ENCODE peak calls at places on chromosome 4, in ten cellular contexts. C is amniotic stem cell; V is activated naive CD4-positive, alpha-beta T cell; U is left ventricle myocardium superior; L is activated effector memory CD4-positive, alpha-beta T cell treated with Interleukin-2 at 50 U/mL for 16 hours; Q is MCF 10A; B is RWPE1; S is transverse colon; R is Caki2; Y is stimulated activated CD8-positive, alpha-beta memory T cell treated with anti-CD3 and anti-CD28 coated beads, Interleukin-12 subunit alpha, Interleukin-12 subunit beta, amount 100 ng/mL, for 4 hours. A is an unnamed sample.

GRCh38 chr4:147339116-147339515 is 141.8 kb upstream of the EDNRA start:
- DNase-seq in C (no peak), V (no peak), U (no peak), L (no peak), Q (no peak), B (no peak), S (peak; percentile 23), R (no peak), Y (no peak), A (no peak)

GRCh38 chr4:179095585-179096228 is 1653.5 kb upstream of the AGA start:
- DNase-seq in C (peak; percentile 3), V (no peak), U (no peak), L (no peak), Q (peak; percentile 70), B (no peak), S (no peak), R (peak; percentile 7), Y (no peak), A (no peak)

GRCh38 chr4:138734746-138735145 is 280.8 kb upstream of the NOCT start:
- DNase-seq in C (no peak), V (no peak), U (no peak), L (no peak), Q (peak; percentile 61), B (no peak), S (no peak), R (no peak), Y (no peak), A (no peak)

GRCh38 chr4:67746797-67747495 is 7.2 kb downstream of the GNRHR start:
- DNase-seq in C (peak; percentile 17), V (no peak), U (no peak), L (no peak), Q (peak; percentile 39), B (no peak), S (no peak), R (peak; percentile 25), Y (no peak), A (no peak)

GRCh38 chr4:76457885-76458284 is 22.9 kb downstream of the SHROOM3 start:
- DNase-seq in C (no peak), V (no peak), U (no peak), L (no peak), Q (peak; percentile 78), B (peak; percentile 34), S (no peak), R (no peak), Y (no peak), A (no peak)

GRCh38 chr4:8728536-8729407 is 136.2 kb downstream of the CPZ start:
- DNase-seq in C (no peak), V (no peak), U (no peak), L (no peak), Q (no peak), B (no peak), S (peak; percentile 3), R (no peak), Y (no peak), A (no peak)

GRCh38 chr4:57291911-57292310 is 181.7 kb upstream of the IGFBP7 start:
- DNase-seq in C (no peak), V (no peak), U (no peak), L (no peak), Q (peak; percentile 61), B (peak; percentile 9), S (no peak), R (no peak), Y (no peak), A (no peak)

GRCh38 chr4:126757219-126757618 is 875.5 kb upstream of the INTU start:
- DNase-seq in C (no peak), V (no peak), U (no peak), L (no peak), Q (no peak), B (no peak), S (no peak), R (no peak), Y (no peak), A (no peak)

GRCh38 chr4:81786063-81786763 is 314.5 kb upstream of the RASGEF1B start:
- DNase-seq in C (no peak), V (no peak), U (no peak), L (no peak), Q (peak; percentile 40), B (no peak), S (peak; percentile 19), R (peak; percentile 6), Y (no peak), A (no peak)

GRCh38 chr4:54229631-54230478 is 762 bp downstream of the PDGFRA start:
- DNase-seq in C (no peak), V (no peak), U (peak; percentile 51), L (no peak), Q (no peak), B (no peak), S (no peak), R (no peak), Y (no peak), A (no peak)

GRCh38 chr4:4860381-4860802 is 927 bp downstream of the MSX1 start:
- DNase-seq in C (peak; percentile 42), V (no peak), U (no peak), L (no peak), Q (peak; percentile 23), B (no peak), S (no peak), R (no peak), Y (no peak), A (no peak)

GRCh38 chr4:4480685-4481393 is 61.0 kb downstream of the STX18 start:
- DNase-seq in C (no peak), V (no peak), U (no peak), L (no peak), Q (no peak), B (no peak), S (no peak), R (no peak), Y (no peak), A (no peak)

GRCh38 chr4:74659576-74660411 is 134.5 kb downstream of the BTC start:
- DNase-seq in C (peak; percentile 91), V (no peak), U (no peak), L (no peak), Q (peak; percentile 99), B (peak; percentile 90), S (peak; percentile 17), R (peak; percentile 98), Y (no peak), A (no peak)

GRCh38 chr4:64713256-64713840 is 304.1 kb upstream of the TECRL start:
- DNase-seq in C (peak; percentile 2), V (no peak), U (no peak), L (no peak), Q (peak; percentile 37), B (peak; percentile 3), S (no peak), R (no peak), Y (no peak), A (no peak)

GRCh38 chr4:1192493-1193205 is 20.3 kb upstream of the SPON2 start:
- DNase-seq in C (no peak), V (no peak), U (peak; percentile 27), L (no peak), Q (no peak), B (no peak), S (peak; percentile 23), R (no peak), Y (no peak), A (no peak)

GRCh38 chr4:71680706-71681105 is 103.2 kb downstream of the GC start:
- DNase-seq in C (no peak), V (no peak), U (no peak), L (no peak), Q (no peak), B (no peak), S (no peak), R (no peak), Y (no peak), A (no peak)

GRCh38 chr4:185305979-185306442 is 89.7 kb downstream of the LRP2BP start:
- DNase-seq in C (peak; percentile 92), V (no peak), U (no peak), L (no peak), Q (peak; percentile 47), B (peak; percentile 78), S (no peak), R (peak; percentile 96), Y (no peak), A (no peak)

GRCh38 chr4:183987529-183987946 is 82.4 kb downstream of the STOX2 start:
- DNase-seq in C (no peak), V (no peak), U (peak; percentile 84), L (no peak), Q (peak; percentile 92), B (peak; percentile 89), S (peak; percentile 66), R (no peak), Y (no peak), A (no peak)